ENCODE peak calls at places on chromosomes 6 and 20, in seven cellular contexts. W is CD4-positive, alpha-beta T cell; H is BE2C; B is heart left ventricle; S is sigmoid colon; R is adrenal gland; A is iPS DF 6.9. M is an unnamed sample. For H3K9me3, the result is how much of the 10 kb centered on the place peaks cover.

GRCh38 chr6:162099685-162100084 is 627.9 kb downstream of the PRKN start:
- DNase-seq in W (no peak), H (no peak), B (no peak), S (no peak), R (peak), A (no peak), M (peak)

GRCh38 chr6:131400054-131400781 is 172.8 kb upstream of the ARG1 start:
- DNase-seq in W (no peak), H (no peak), B (no peak), S (no peak), R (peak), A (no peak), M (peak)

GRCh38 chr6:84825461-84825860 is 61.1 kb upstream of the TBX18 start:
- DNase-seq in W (no peak), H (no peak), B (no peak), S (no peak), R (no peak), A (no peak), M (peak)

GRCh38 chr6:48111143-48111506 is at the start of gene PTCHD4:
- DNase-seq in W (no peak), H (no peak), B (peak), S (no peak), R (no peak), A (peak), M (peak)

GRCh38 chr20:37516697-37517370 is 4.2 kb upstream of the NNAT start:
- DNase-seq in W (no peak), H (no peak), B (no peak), S (no peak), R (peak), A (no peak), M (peak)

GRCh38 chr6:56495654-56496053 is 147.0 kb downstream of the DST start:
- DNase-seq in W (no peak), H (no peak), B (no peak), S (no peak), R (no peak), A (no peak), M (no peak)

GRCh38 chr20:5606347-5606746 is 143.9 kb upstream of the SHLD1 start:
- DNase-seq in W (no peak), H (no peak), B (no peak), S (no peak), R (no peak), A (no peak), M (no peak)

GRCh38 chr20:36179170-36179945 is 24.8 kb downstream of the EPB41L1 start:
- DNase-seq in W (no peak), H (peak), B (no peak), S (no peak), R (no peak), A (no peak), M (no peak)

GRCh38 chr20:31661625-31662371 is 24.1 kb downstream of the COX4I2 start:
- DNase-seq in W (peak), H (peak), B (peak), S (peak), R (peak), A (peak), M (peak)

GRCh38 chr20:54691335-54691734 is 215.9 kb downstream of the DOK5 start:
- DNase-seq in W (no peak), H (no peak), B (no peak), S (no peak), R (no peak), A (no peak), M (no peak)

GRCh38 chr6:5728726-5729434 is 277.8 kb downstream of the NRN1 start:
- DNase-seq in W (no peak), H (no peak), B (no peak), S (no peak), R (no peak), A (no peak), M (no peak)

GRCh38 chr6:52016918-52017748 is 70.3 kb downstream of the PKHD1 start:
- DNase-seq in W (no peak), H (peak), B (no peak), S (no peak), R (no peak), A (peak), M (no peak)

GRCh38 chr6:13435477-13435876 is 51.9 kb downstream of the GFOD1 start:
- DNase-seq in W (no peak), H (no peak), B (no peak), S (no peak), R (no peak), A (no peak), M (no peak)

GRCh38 chr6:453152-453551 is 61.6 kb downstream of the IRF4 start:
- DNase-seq in W (no peak), H (no peak), B (no peak), S (peak), R (no peak), A (no peak), M (peak)

GRCh38 chr6:71326611-71327010 is 38.0 kb downstream of the OGFRL1 start:
- DNase-seq in W (no peak), H (no peak), B (no peak), S (no peak), R (no peak), A (no peak), M (no peak)

GRCh38 chr6:100078509-100078908 is 84.5 kb upstream of the MCHR2 start:
- DNase-seq in W (no peak), H (peak), B (no peak), S (no peak), R (no peak), A (peak), M (peak)

GRCh38 chr20:20668639-20669038 is 43.8 kb downstream of the RALGAPA2 start:
- DNase-seq in W (no peak), H (no peak), B (no peak), S (no peak), R (no peak), A (no peak), M (no peak)

GRCh38 chr20:33399924-33400323 is 1.4 kb downstream of the CDK5RAP1 start:
- DNase-seq in W (no peak), H (no peak), B (no peak), S (no peak), R (no peak), A (no peak), M (no peak)

GRCh38 chr20:33392016-33392415 is 9.3 kb downstream of the CDK5RAP1 start:
- DNase-seq in W (no peak), H (no peak), B (no peak), S (no peak), R (no peak), A (no peak), M (no peak)

GRCh38 chr20:33393609-33394008 is 7.7 kb downstream of the CDK5RAP1 start:
- DNase-seq in W (no peak), H (no peak), B (no peak), S (no peak), R (no peak), A (no peak), M (no peak)

DNA sequence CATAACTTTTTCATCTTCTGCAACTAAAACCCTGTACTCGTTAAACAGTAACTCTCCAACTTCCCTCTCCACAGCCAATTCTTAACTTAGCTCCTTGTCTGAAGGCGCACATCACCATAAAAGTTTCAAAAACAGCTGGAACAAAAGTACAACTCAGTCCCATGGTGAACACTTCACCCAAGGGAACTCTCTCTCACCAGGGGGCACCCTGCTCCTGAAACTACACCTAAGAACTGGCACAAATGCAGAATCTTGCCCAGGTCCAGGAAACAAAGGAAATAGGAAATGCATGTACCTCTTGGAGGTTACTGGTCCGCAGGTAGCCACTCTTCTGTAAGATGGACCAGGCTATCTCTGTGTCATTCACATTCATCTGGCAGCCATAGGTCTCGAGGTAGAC is 6.6 kb downstream of the CDK5RAP1 start:
- DNase-seq in W (no peak), H (no peak), B (no peak), S (no peak), R (no peak), A (no peak), M (no peak)
- H3K9me3 ChIP-seq in W (under half), H (under half), B (under half), S (under half), R (under half), A (under half), M (under half)

DNA sequence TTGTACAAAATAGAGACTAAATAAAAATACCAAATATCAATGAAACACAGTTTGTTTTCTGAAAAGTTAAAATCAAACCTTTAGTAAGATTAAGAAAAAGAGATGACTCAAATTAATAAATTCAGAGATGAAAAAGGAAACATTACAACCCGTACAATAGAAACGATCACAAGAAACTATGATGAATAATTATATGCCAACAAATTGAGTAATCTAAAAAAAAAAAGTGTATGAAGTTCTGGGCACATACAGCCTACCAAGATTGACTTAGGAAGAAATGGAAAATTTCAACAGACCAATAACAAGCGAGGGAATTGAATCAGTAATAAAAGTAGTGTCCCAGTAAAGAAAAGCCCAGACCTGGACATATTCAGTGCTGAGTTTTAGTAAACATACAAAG is 94.8 kb downstream of the STXBP5 start:
- DNase-seq in W (no peak), H (no peak), B (no peak), S (no peak), R (no peak), A (no peak), M (no peak)
- H3K9me3 ChIP-seq in W (under half), H (under half), B (under half), S (under half), R (under half), A (under half), M (under half)

GRCh38 chr6:121633309-121633708 is 197.9 kb downstream of the GJA1 start:
- DNase-seq in W (no peak), H (no peak), B (no peak), S (no peak), R (no peak), A (no peak), M (no peak)
- H3K9me3 ChIP-seq in W (under half), H (under half), B (under half), S (under half), R (under half), A (under half), M (under half)

DNA sequence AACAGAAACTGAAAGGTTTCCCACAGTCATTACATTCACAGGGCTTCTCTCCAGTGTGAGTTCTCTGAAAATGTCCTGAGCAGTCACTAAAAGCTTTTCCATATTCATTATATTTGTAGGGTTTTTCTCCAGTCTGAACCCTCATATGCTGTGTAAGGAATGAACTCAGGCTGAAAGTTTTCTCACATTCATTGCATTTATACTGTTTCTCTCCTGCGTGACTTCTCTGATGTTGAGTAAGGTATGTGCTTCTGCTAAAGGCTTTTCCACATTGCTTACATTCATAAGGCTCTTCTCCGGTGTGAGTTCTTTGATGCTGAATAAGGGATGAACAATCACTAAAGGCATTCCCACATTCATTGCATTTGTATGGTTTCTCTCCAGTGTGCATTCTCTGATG is 29.8 kb upstream of the ZNF391 start:
- DNase-seq in W (no peak), H (no peak), B (no peak), S (no peak), R (no peak), A (no peak), M (no peak)
- H3K9me3 ChIP-seq in W (half or more), H (under half), B (half or more), S (under half), R (under half), A (under half), M (under half)

DNA sequence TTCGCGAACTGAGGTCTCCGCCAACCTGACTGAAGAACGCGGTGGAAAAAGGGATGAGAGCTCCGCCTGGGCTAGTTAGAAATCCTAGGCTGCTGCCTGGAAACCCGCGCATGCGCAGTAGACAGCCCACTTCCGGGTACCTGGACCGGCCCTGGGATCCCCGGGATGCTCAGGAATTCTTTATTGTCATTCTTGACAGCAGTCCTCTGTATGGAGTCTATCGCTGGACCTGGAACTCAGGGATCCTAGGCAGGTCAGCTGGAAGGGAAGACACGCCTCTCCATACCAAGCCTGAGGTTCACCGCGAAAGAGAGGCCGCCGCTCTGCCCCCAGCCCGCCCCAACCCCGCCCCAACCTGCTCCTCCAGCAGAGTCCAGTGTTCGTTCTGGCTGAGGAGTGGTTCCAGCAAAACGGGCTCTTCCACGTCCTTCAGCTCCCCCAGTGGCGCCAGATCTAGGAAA is 1379.2 kb upstream of the DEFB115 start:
- DNase-seq in W (no peak), H (peak), B (peak), S (peak), R (no peak), A (no peak), M (peak)
- H3K9me3 ChIP-seq in W (under half), H (under half), B (under half), S (under half), R (under half), A (under half), M (under half)

DNA sequence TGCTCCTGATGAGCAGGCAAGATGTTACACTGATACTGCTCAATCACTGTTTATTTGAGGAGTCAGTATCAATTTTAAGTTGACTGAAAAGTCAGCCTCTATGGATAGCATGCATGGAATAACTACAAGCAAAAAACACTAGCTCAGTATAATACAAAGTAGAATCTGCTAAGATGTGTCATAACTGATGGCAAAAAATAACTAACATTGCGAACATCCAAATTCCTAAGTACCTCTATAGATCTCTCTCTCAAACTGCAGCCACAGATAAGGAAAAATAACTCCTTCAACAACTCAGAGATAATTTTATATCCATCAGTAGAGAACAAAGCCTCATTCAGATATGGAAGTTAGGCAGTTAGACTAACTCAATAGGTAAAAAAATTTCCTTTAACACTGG is 16.3 kb downstream of the HDAC2 start:
- DNase-seq in W (no peak), H (no peak), B (no peak), S (no peak), R (no peak), A (no peak), M (no peak)
- H3K9me3 ChIP-seq in W (under half), H (under half), B (under half), S (under half), R (under half), A (under half), M (under half)

DNA sequence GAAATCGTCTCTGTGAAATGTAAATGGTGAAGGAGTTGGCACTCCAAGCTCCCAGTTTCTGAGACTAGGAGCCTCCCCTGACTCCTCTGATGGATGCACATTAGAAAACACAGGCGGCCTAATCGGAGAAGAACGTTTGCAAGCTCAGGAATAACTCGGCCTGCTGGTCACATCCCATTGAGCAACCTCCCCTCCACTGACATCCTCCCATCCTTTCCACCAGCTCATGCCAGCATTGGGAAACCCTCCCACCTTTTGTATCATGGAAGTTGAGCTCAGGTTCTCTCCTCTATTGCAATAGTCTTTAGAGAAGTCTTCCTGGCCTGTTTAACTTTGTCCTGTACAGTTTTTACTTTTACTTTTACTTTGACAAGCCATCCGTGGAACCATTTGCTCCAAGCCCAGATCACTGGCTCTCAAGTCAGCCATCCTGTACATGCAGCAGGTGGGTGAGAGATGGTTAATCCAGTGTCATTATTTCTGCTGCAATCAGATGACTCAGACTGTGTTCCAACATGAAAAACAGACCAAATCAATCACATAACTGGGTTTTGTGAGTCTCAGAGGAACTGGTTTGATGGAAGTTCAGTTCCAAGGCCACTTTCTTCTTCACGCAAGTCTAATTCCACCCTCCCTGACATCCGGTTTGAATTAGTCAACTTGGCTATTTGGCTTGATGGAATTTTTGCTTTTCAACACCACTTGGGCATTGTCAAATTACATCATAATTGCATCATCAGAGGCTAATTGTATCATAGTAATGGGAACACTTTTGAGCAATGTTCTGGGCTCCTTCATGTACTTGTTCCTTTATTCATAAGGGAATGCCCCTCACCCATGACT is 619.4 kb upstream of the CDH4 start:
- DNase-seq in W (no peak), H (no peak), B (no peak), S (no peak), R (no peak), A (no peak), M (no peak)
- H3K9me3 ChIP-seq in W (under half), H (under half), B (under half), S (under half), R (under half), A (under half), M (under half)

M was measured in MG63.